ENCODE peak calls at places on chromosomes 13 and 19, in four cellular contexts. B, X, D and Z are unnamed samples.

GRCh38 chr19:1980782-1981181 is 34.7 kb downstream of the BTBD2 start:
- DNase-seq in D (no peak), B (no peak), X (no peak), Z (no peak)

GRCh38 chr13:44879452-44880058 is 109.7 kb downstream of the NUFIP1 start:
- DNase-seq in X (peak), D (no peak), B (no peak), Z (no peak)

GRCh38 chr13:99124695-99125334 is 75.8 kb upstream of the UBAC2 start:
- DNase-seq in B (no peak), X (no peak), D (no peak), Z (no peak)

GRCh38 chr13:90713436-90714133 is 633.9 kb upstream of the MIR17HG start:
- DNase-seq in X (no peak), D (no peak), B (no peak), Z (no peak)

GRCh38 chr19:18063463-18063862 is 23.3 kb downstream of the IL12RB1 start:
- DNase-seq in B (peak), D (no peak), X (no peak), Z (no peak)

GRCh38 chr13:37163626-37164365 is 58.3 kb upstream of the CSNK1A1L start:
- DNase-seq in X (no peak), D (no peak), B (no peak), Z (no peak)

GRCh38 chr13:72029981-72030380 is 163.0 kb upstream of the DACH1 start:
- DNase-seq in D (no peak), X (no peak), B (no peak), Z (no peak)

GRCh38 chr19:10189631-10190425 is 4.9 kb downstream of the DNMT1 start:
- DNase-seq in X (no peak), D (no peak), B (no peak), Z (no peak)

GRCh38 chr13:51730927-51731326 is 73.0 kb downstream of the DHRS12 start:
- DNase-seq in D (no peak), X (no peak), B (no peak), Z (no peak)

GRCh38 chr13:108960006-108960405 is 330.6 kb downstream of the MYO16 start:
- DNase-seq in X (peak), B (no peak), D (no peak), Z (no peak)

GRCh38 chr13:49898792-49899191 is 37.3 kb downstream of the SPRYD7 start:
- DNase-seq in B (no peak), X (no peak), D (no peak), Z (no peak)

GRCh38 chr19:14248578-14249011 is 42.6 kb upstream of the ADGRL1 start:
- DNase-seq in B (peak), D (peak), X (no peak), Z (peak)

GRCh38 chr13:78147905-78148304 is 229.3 kb upstream of the EDNRB start:
- DNase-seq in X (no peak), D (no peak), B (no peak), Z (no peak)

GRCh38 chr13:59542303-59542702 is 621.4 kb downstream of the DIAPH3 start:
- DNase-seq in D (no peak), B (no peak), X (no peak), Z (no peak)

GRCh38 chr13:42745655-42746054 is 35.7 kb upstream of the FAM216B start:
- DNase-seq in X (no peak), D (no peak), B (no peak), Z (no peak)

GRCh38 chr19:3761382-3762129 is at the start of gene APBA3:
- DNase-seq in D (peak), B (peak), X (peak), Z (peak)

GRCh38 chr13:21717817-21718216 is 46.9 kb downstream of the FGF9 start:
- DNase-seq in B (no peak), X (no peak), D (no peak), Z (no peak)

GRCh38 chr19:35212241-35212640 is 16.3 kb downstream of the FAM187B start:
- DNase-seq in B (no peak), D (no peak), X (no peak), Z (no peak)
- TF ChIP-seq CTCF in B (no peak), D (no peak), X (no peak), Z (no peak)

GRCh38 chr13:48560657-48561337 is 27.9 kb upstream of the RCBTB2 start:
- DNase-seq in D (no peak), X (no peak), B (no peak), Z (no peak)
- TF ChIP-seq CTCF in D (no peak), X (no peak), B (no peak), Z (no peak)

GRCh38 chr19:44893704-44894103 is 2.6 kb downstream of the TOMM40 start:
- DNase-seq in D (no peak), B (no peak), X (no peak), Z (no peak)

GRCh38 chr19:44890366-44891015 is 563 bp upstream of the TOMM40 start:
- DNase-seq in B (no peak), D (no peak), X (no peak), Z (no peak)

GRCh38 chr19:44889830-44890365 is 1.2 kb upstream of the TOMM40 start:
- DNase-seq in X (no peak), B (no peak), D (no peak), Z (no peak)

GRCh38 chr19:44892932-44893331 is 1.9 kb downstream of the TOMM40 start:
- DNase-seq in X (no peak), D (no peak), B (no peak), Z (no peak)

GRCh38 chr19:44891016-44891882 is at the start of gene TOMM40:
- DNase-seq in X (peak), D (peak), B (peak), Z (peak)
- TF ChIP-seq CTCF in X (no peak), D (peak), B (no peak), Z (no peak)

GRCh38 chr19:31100945-31101344 is 248.3 kb downstream of the TSHZ3 start:
- DNase-seq in D (no peak), B (no peak), X (no peak), Z (no peak)
- TF ChIP-seq CTCF in D (no peak), B (no peak), X (no peak), Z (no peak)